ENCODE peak calls at places on chromosomes 1 and 21, in seven cellular contexts. Q is head of caudate nucleus; O is effector memory CD8-positive, alpha-beta T cell; C is WERI-Rb-1; M is GM23248; D is lung; P is HEK293T. L is an unnamed sample.

GRCh38 chr1:100606438-100606837 is 68.5 kb downstream of the GPR88 start:
- DNase-seq in M (peak; percentile 81), C (peak; percentile 30), Q (no peak), P (peak; percentile 38), D (no peak), O (no peak), L (peak; percentile 17)

GRCh38 chr1:192580351-192580962 is 4.9 kb downstream of the RGS1 start:
- DNase-seq in C (no peak), M (peak; percentile 75), D (no peak), Q (no peak), O (peak; percentile 26), P (peak; percentile 10), L (peak; percentile 39)

GRCh38 chr21:45379901-45380330 is 25.0 kb upstream of the COL18A1 start:
- DNase-seq in Q (no peak), D (no peak), M (no peak), O (no peak), C (no peak), P (no peak), L (no peak)

GRCh38 chr1:109253803-109254620 is 4.7 kb downstream of the CELSR2 start:
- DNase-seq in C (no peak), P (no peak), M (no peak), D (no peak), O (no peak), Q (no peak), L (no peak)

GRCh38 chr1:17878837-17879236 is 123.7 kb downstream of the ACTL8 start:
- DNase-seq in D (no peak), M (peak; percentile 94), O (no peak), Q (no peak), C (no peak), P (no peak), L (no peak)

GRCh38 chr21:42964561-42965560 is 9.5 kb upstream of the PKNOX1 start:
- DNase-seq in M (no peak), C (no peak), D (no peak), O (no peak), Q (no peak), P (no peak), L (no peak)

GRCh38 chr1:3459940-3460652 is 5.6 kb downstream of the ARHGEF16 start:
- DNase-seq in Q (no peak), C (no peak), O (no peak), P (no peak), D (no peak), M (no peak), L (peak; percentile 96)

GRCh38 chr1:152107984-152108898 is 7.0 kb downstream of the TCHH start:
- DNase-seq in M (peak; percentile 77), P (no peak), O (no peak), Q (no peak), C (no peak), D (no peak), L (no peak)

GRCh38 chr1:233673947-233674431 is 60.1 kb downstream of the KCNK1 start:
- DNase-seq in D (no peak), P (no peak), C (no peak), M (no peak), O (no peak), Q (no peak), L (peak; percentile 73)

GRCh38 chr1:208201241-208201640 is 42.9 kb downstream of the PLXNA2 start:
- DNase-seq in O (no peak), P (no peak), M (peak; percentile 96), D (peak; percentile 47), Q (no peak), C (peak; percentile 83), L (peak; percentile 99)

GRCh38 chr1:231684333-231685244 is 58.0 kb downstream of the DISC1 start:
- DNase-seq in P (no peak), Q (no peak), D (no peak), M (no peak), O (no peak), C (no peak), L (no peak)

GRCh38 chr1:158002022-158002629 is 8.7 kb downstream of the KIRREL1 start:
- DNase-seq in M (peak; percentile 85), Q (no peak), D (no peak), O (no peak), P (no peak), C (no peak), L (no peak)

GRCh38 chr21:42321231-42321630 is 6.0 kb upstream of the TFF3 start:
- DNase-seq in P (no peak), C (no peak), D (no peak), Q (no peak), O (no peak), M (no peak), L (no peak)

GRCh38 chr21:42561742-42562141 is 48.1 kb downstream of the SLC37A1 start:
- DNase-seq in O (no peak), Q (no peak), C (no peak), P (no peak), D (no peak), M (no peak), L (peak; percentile 29)

GRCh38 chr1:154170547-154171221 is 15.8 kb upstream of the NUP210L start:
- DNase-seq in M (peak; percentile 45), O (no peak), D (no peak), P (no peak), C (peak; percentile 24), Q (peak; percentile 32), L (no peak)

GRCh38 chr21:45347048-45347711 is 57.8 kb upstream of the COL18A1 start:
- DNase-seq in O (no peak), P (no peak), C (no peak), Q (no peak), M (no peak), D (no peak), L (no peak)

GRCh38 chr1:69139007-69139406 is 428.7 kb upstream of the LRRC7 start:
- DNase-seq in O (no peak), P (no peak), Q (no peak), C (no peak), M (no peak), D (no peak), L (no peak)

GRCh38 chr1:5718716-5719632 is 273.3 kb downstream of the NPHP4 start:
- DNase-seq in D (no peak), C (peak; percentile 16), O (no peak), P (no peak), M (no peak), Q (no peak), L (no peak)

GRCh38 chr1:234303231-234303630 is 70.0 kb upstream of the COA6 start:
- DNase-seq in O (no peak), Q (no peak), D (no peak), P (no peak), C (no peak), M (no peak), L (no peak)

GRCh38 chr1:32724678-32725594 is 22.4 kb upstream of the SYNC start:
- DNase-seq in Q (peak; percentile 43), M (peak; percentile 97), O (no peak), D (peak; percentile 50), P (no peak), C (no peak), L (peak; percentile 80)

GRCh38 chr1:225999912-226000337 is 782 bp upstream of the SDE2 start:
- DNase-seq in P (no peak), O (no peak), M (peak; percentile 35), Q (no peak), D (no peak), C (no peak), L (peak; percentile 32)

GRCh38 chr1:157099633-157100009 is at the start of gene ETV3L:
- DNase-seq in C (peak; percentile 84), P (no peak), O (no peak), Q (no peak), M (no peak), D (no peak), L (no peak)